ENCODE peak calls at places on chromosomes 4 and X, in eight cellular contexts. W is cardiac fibroblast, P is Panc1, K is NB4, E is tibial artery, T is hepatocyte, M is mesothelial cell of epicardium, O is adrenal gland. I is an unnamed sample.

GRCh38 chr4:169383724-169384123 is 113.0 kb upstream of the SH3RF1 start:
- DNase-seq in T (no peak), W (peak), E (no peak), O (no peak), P (no peak), M (no peak), K (no peak), I (no peak)

GRCh38 chr4:184238072-184238743 is 20.5 kb upstream of the ENPP6 start:
- DNase-seq in E (no peak), P (no peak), M (no peak), W (no peak), O (no peak), K (no peak), T (no peak), I (no peak)

GRCh38 chr4:110869114-110869513 is 246.2 kb upstream of the PITX2 start:
- DNase-seq in T (no peak), O (no peak), K (no peak), M (no peak), E (no peak), P (no peak), W (peak), I (no peak)

GRCh38 chr4:80307774-80308465 is 27.6 kb upstream of the CFAP299 start:
- DNase-seq in K (no peak), P (no peak), O (no peak), E (no peak), M (no peak), W (peak), T (no peak), I (no peak)

GRCh38 chr4:2948895-2949781 is 14.1 kb downstream of the NOP14 start:
- DNase-seq in W (peak), P (no peak), M (no peak), K (peak), T (peak), O (peak), E (no peak), I (peak)

GRCh38 chr4:7917669-7918068 is 22.0 kb downstream of the AFAP1 start:
- DNase-seq in M (no peak), O (no peak), T (no peak), E (no peak), W (no peak), K (no peak), P (no peak), I (no peak)

GRCh38 chr4:156830356-156830755 is 141.2 kb downstream of the PDGFC start:
- DNase-seq in T (no peak), O (no peak), P (no peak), M (no peak), W (peak), K (no peak), E (no peak), I (no peak)

GRCh38 chrX:30612250-30612655 is 34.7 kb upstream of the TASL start:
- DNase-seq in T (no peak), W (no peak), P (no peak), K (peak), M (no peak), E (no peak), O (no peak), I (no peak)

GRCh38 chr4:123593655-123594054 is 197.1 kb downstream of the SPRY1 start:
- DNase-seq in M (no peak), E (no peak), K (no peak), W (no peak), O (no peak), P (no peak), T (no peak), I (no peak)

GRCh38 chrX:101442095-101442494 is 34.1 kb downstream of the HNRNPH2 start:
- DNase-seq in P (no peak), E (no peak), O (no peak), M (no peak), W (no peak), K (no peak), T (peak), I (no peak)

GRCh38 chr4:41009411-41009810 is 204.9 kb downstream of the APBB2 start:
- DNase-seq in M (no peak), E (no peak), O (no peak), W (peak), T (no peak), P (peak), K (no peak), I (no peak)

GRCh38 chr4:1419708-1420107 is 13.5 kb upstream of the NKX1-1 start:
- DNase-seq in K (no peak), M (no peak), E (no peak), O (no peak), T (no peak), W (no peak), P (no peak), I (no peak)

DNA sequence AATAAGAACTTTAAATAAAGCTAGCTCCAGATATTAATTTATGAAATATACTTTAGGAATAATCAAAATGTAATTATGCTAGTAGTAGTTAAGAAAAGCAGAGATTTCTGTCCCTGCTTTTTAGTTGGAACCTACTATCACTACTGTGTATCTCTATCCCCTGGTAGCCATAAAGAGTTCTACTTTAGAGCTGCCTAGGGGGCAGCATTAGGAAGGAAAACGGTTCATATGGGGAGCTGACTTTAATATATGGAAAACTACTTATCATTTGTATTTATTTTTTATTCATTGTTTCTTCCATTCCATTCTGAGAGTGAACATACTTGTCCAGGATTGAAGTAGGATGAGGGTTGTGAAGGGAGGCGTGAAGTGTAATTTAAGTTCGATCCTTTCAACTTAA is 40.9 kb downstream of the CPEB2 start:
- DNase-seq in E (no peak), T (no peak), O (no peak), P (no peak), K (peak), M (no peak), W (peak), I (no peak)
- TF ChIP-seq CTCF in E (no peak), T (peak), O (no peak), P (peak), K (peak), M (no peak), W (peak), I (no peak)

GRCh38 chrX:7921750-7922149 is 5.5 kb downstream of the PNPLA4 start:
- DNase-seq in E (no peak), W (no peak), O (no peak), T (no peak), K (no peak), P (no peak), M (no peak), I (no peak)

GRCh38 chrX:7925867-7926472 is 1.2 kb downstream of the PNPLA4 start:
- DNase-seq in K (peak), M (no peak), P (no peak), E (peak), T (peak), W (peak), O (peak), I (peak)

GRCh38 chrX:7926501-7926900 is 712 bp downstream of the PNPLA4 start:
- DNase-seq in M (no peak), P (no peak), E (no peak), W (peak), O (no peak), K (no peak), T (no peak), I (no peak)

GRCh38 chrX:7926914-7927258 is 327 bp downstream of the PNPLA4 start:
- DNase-seq in T (no peak), W (no peak), E (no peak), O (no peak), K (no peak), M (no peak), P (no peak), I (no peak)

DNA sequence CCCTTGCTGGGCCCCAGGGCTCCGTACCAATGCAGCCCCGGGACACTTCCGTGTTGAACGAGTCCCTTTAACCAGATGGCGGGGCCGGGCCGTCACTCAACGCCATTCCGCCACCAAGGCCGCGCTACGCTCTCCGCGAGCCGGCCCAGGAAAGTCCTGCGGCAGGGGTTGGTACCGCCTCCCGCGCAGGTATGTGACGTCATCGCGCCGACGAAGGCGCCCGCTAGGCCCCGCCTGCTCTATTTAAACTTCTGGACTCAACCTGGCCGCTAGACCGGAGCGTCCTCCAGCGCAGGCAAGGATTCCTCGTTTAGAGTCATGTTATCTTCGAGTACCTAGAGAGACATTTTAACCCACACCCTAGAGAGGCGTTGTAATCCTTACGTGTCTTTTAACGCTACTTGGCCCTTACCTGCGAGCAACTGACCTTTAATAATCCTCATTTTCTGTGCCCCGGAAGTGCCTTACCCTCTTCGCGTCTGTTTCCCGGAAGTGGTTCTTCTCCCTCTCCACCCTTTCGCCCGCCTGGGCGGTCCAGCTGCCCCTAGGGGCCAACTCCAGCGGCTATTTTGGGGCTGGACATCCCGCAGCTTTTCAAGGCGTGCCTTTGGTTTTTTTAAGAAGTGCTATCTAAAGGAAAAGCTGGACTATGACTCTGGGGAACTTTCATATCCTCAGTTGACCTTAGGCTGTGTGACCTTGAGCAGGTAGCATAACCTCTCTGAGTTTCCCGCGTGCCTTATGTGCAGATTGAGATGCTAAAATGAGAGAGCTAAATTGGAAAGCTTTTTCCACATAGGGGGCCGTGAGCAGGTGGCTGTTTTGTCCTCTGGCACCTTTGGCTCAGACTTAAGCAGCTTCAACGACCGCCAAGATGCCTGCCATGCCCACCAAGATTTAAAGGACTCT is at the start of gene PNPLA4:
- DNase-seq in T (peak), E (peak), K (peak), O (peak), P (no peak), W (peak), M (peak), I (peak)
- TF ChIP-seq CTCF in T (peak), E (no peak), K (no peak), O (peak), P (no peak), W (no peak), M (no peak), I (no peak)

GRCh38 chrX:112768563-112768962 is 72.1 kb downstream of the AMOT start:
- DNase-seq in T (no peak), E (no peak), O (no peak), W (no peak), P (no peak), K (no peak), M (no peak), I (no peak)

GRCh38 chrX:112766774-112767173 is 73.9 kb downstream of the AMOT start:
- DNase-seq in T (no peak), W (no peak), P (no peak), K (no peak), O (no peak), M (no peak), E (no peak), I (no peak)

GRCh38 chrX:112774142-112774541 is 66.5 kb downstream of the AMOT start:
- DNase-seq in K (no peak), W (no peak), E (no peak), M (no peak), T (no peak), P (no peak), O (no peak), I (no peak)

GRCh38 chrX:112769034-112769433 is 71.6 kb downstream of the AMOT start:
- DNase-seq in W (no peak), M (no peak), T (no peak), P (no peak), O (no peak), E (no peak), K (no peak), I (no peak)
- TF ChIP-seq CTCF in W (no peak), M (no peak), T (no peak), P (no peak), O (no peak), E (no peak), K (no peak), I (no peak)

GRCh38 chrX:19517965-19518364 is 2.7 kb upstream of the MAP3K15 start:
- DNase-seq in E (no peak), P (no peak), O (no peak), M (no peak), T (no peak), K (no peak), W (no peak), I (no peak)

GRCh38 chrX:19513383-19513782 is 1.9 kb downstream of the MAP3K15 start:
- DNase-seq in T (no peak), P (no peak), O (peak), M (no peak), K (peak), E (no peak), W (no peak), I (no peak)

GRCh38 chrX:19514791-19515614 is at the start of gene MAP3K15:
- DNase-seq in O (peak), W (peak), E (no peak), T (peak), M (peak), P (no peak), K (peak), I (peak)

GRCh38 chrX:19512961-19513360 is 2.3 kb downstream of the MAP3K15 start:
- DNase-seq in T (no peak), K (no peak), M (no peak), P (no peak), W (no peak), E (no peak), O (peak), I (no peak)

DNA sequence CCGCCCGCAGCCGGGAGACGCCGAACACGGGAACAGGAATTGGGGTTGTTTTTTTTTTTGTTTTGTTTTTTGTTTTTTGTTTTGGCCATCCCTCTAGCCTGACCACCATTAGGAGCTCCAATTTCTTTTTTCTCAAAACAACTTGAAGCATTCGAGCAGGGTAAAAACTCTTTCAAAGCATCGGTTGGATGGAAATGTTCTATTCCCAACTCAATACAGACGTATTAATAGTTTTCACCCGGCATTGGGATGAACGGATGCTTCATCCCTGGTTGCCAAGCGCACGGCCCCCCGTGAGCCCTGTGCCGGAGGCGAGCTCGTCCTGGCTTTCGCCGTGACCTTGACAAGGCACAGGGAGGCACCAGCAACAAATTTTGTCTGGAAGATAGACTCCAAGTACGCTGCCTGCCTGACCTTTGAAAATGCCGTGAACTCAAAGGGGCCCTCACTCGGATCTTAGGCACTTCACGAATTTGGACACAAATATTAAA is 352 bp upstream of the MAP3K15 start:
- DNase-seq in O (peak), P (no peak), K (peak), E (no peak), W (no peak), T (no peak), M (no peak), I (no peak)
- TF ChIP-seq CTCF in O (no peak), P (no peak), K (peak), E (no peak), W (no peak), T (no peak), M (no peak), I (no peak)

DNA sequence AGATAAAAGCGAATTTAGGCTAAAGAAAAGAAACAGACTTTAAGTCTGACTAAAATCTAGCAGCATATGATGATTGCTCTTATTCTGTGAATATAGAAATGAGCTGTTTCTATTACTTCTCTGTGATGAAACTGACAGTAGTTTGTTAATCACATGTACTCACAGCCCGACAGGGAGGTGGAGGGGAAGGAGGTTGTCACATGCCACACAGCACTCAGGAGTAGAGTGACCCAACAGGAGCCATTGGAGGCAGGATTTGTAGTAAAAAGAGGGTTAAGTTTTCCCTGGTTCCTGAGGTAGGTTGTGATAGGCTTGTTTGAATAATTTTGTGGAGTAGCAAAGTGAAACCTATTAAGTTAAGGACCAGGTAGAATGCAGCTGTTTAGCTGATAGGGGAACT is 495.9 kb downstream of the CENPC start:
- DNase-seq in K (no peak), W (no peak), O (no peak), M (no peak), P (no peak), E (no peak), T (no peak), I (no peak)
- TF ChIP-seq CTCF in K (no peak), W (no peak), O (no peak), M (no peak), P (no peak), E (no peak), T (no peak), I (no peak)

DNA sequence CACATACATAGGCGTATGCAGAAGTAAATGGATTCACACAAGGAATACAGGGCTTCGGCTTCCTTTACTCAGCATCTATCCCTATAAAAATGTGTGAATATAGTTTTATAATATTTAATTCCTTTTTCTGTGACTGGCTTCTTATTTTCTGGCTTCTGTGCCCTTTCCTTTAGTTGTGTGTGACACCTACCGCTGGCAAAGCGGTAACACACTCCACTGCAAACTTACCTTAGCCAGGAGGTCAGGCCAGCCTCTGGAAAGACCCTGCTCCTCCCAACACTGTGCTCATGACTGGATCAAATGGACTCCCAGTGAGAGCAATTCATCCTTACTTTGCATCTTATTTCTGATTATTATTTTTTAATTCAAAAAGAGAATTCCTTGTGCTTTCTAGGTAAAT is 244.2 kb downstream of the ANK2 start:
- DNase-seq in W (no peak), T (no peak), P (no peak), M (no peak), K (no peak), O (no peak), E (no peak), I (no peak)
- TF ChIP-seq CTCF in W (peak), T (peak), P (no peak), M (no peak), K (no peak), O (no peak), E (peak), I (no peak)

GRCh38 chr4:62410371-62411003 is 1210.4 kb downstream of the ADGRL3 start:
- DNase-seq in O (no peak), T (no peak), P (no peak), W (no peak), K (no peak), M (no peak), E (no peak), I (no peak)

GRCh38 chr4:62407534-62407933 is 1207.4 kb downstream of the ADGRL3 start:
- DNase-seq in O (no peak), P (no peak), W (no peak), T (no peak), E (no peak), M (no peak), K (no peak), I (no peak)

DNA sequence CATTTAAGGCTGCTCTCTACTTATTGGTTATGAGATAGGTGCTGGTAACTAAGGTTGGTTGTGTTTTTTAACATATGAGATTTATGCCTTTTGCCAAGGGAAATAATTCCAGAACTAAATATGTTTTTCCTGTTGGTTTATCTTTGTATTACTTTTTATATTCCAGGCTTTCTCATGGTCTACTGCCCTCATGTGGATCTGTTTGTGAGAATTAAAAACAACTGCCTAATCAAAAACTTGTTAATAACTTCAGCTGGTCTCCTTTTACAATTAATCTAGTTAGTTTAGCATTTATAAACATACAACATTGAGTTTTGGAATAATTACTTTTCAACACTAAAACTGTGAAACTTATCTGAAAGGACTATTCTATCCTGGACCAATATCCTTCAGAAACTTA is 1208.3 kb downstream of the ADGRL3 start:
- DNase-seq in P (no peak), T (no peak), M (no peak), K (no peak), O (no peak), E (no peak), W (no peak), I (no peak)
- TF ChIP-seq CTCF in P (no peak), T (peak), M (no peak), K (no peak), O (peak), E (no peak), W (no peak), I (no peak)

DNA sequence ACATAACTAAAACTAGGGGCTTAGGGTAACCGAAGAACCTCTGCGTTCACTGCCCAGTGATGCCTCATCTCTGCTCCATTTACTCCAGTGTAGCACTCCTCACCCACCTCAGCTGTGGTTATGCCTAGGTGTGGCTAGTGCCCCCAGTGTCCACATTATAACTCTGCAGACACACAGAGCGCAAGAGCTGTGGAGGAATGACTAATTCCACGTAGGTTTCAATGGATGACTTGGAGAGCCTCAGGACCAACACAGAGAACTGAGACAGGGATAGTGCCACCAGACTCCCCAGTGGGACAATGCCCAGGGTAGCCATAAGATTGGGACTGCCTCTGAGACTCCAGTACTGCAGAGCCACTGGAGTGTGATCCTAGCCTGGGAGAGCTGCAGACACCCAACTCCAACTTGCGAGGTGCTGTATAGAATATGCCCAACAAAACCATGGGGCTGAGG is 542.4 kb upstream of the DIPK2B start:
- DNase-seq in E (no peak), K (peak), O (no peak), W (peak), T (no peak), M (no peak), P (no peak), I (no peak)
- TF ChIP-seq CTCF in E (no peak), K (peak), O (no peak), W (peak), T (peak), M (no peak), P (peak), I (no peak)

GRCh38 chrX:135923353-135923752 is 29.8 kb downstream of the SAGE1 start:
- DNase-seq in E (no peak), P (no peak), K (no peak), M (no peak), W (peak), O (no peak), T (no peak), I (no peak)
- TF ChIP-seq CTCF in E (no peak), P (peak), K (no peak), M (no peak), W (no peak), O (no peak), T (peak), I (no peak)